ENCODE peak calls at places on chromosomes 4 and X, in four cellular contexts. N is psoas muscle, J is OCI-LY7, W is adrenal gland. L is an unnamed sample.

GRCh38 chr4:120591038-120591437 is 331.5 kb downstream of the PRDM5 start:
- DNase-seq in J (no peak), N (no peak), W (no peak), L (no peak)

GRCh38 chr4:48642421-48643144 is 137.5 kb downstream of the FRYL start:
- DNase-seq in J (no peak), W (no peak), N (no peak), L (no peak)

GRCh38 chr4:8376361-8377102 is 64.0 kb downstream of the ACOX3 start:
- DNase-seq in W (no peak), J (no peak), N (no peak), L (no peak)

GRCh38 chr4:17313194-17313593 is 198.7 kb downstream of the QDPR start:
- DNase-seq in J (no peak), W (no peak), N (no peak), L (no peak)

GRCh38 chr4:61277785-61278184 is 77.7 kb downstream of the ADGRL3 start:
- DNase-seq in W (no peak), J (no peak), N (no peak), L (no peak)

GRCh38 chr4:69760455-69760854 is at the start of gene SULT1B1:
- DNase-seq in W (no peak), N (no peak), J (no peak), L (no peak)

GRCh38 chrX:135287266-135287823 is 21.9 kb upstream of the ETDC start:
- DNase-seq in W (no peak), N (no peak), J (no peak), L (no peak)

GRCh38 chr4:117996891-117997290 is 37.4 kb upstream of the NDST3 start:
- DNase-seq in N (no peak), W (no peak), J (no peak), L (no peak)

GRCh38 chr4:125421547-125421946 is 106.8 kb downstream of the FAT4 start:
- DNase-seq in N (no peak), W (no peak), J (no peak), L (no peak)

GRCh38 chr4:61333490-61333889 is 133.4 kb downstream of the ADGRL3 start:
- DNase-seq in W (peak), N (no peak), J (no peak), L (no peak)

GRCh38 chrX:107676559-107677378 is 48.5 kb downstream of the PRPS1 start:
- DNase-seq in J (peak), W (peak), N (peak), L (peak)

GRCh38 chrX:48465336-48465933 is 4.6 kb downstream of the SLC38A5 start:
- DNase-seq in W (no peak), J (no peak), N (no peak), L (no peak)

GRCh38 chrX:3609800-3610199 is 103.6 kb downstream of the PRKX start:
- DNase-seq in J (no peak), W (no peak), N (no peak), L (no peak)

GRCh38 chrX:48761674-48762471 is at the start of gene GLOD5:
- DNase-seq in W (peak), N (no peak), J (peak), L (no peak)

GRCh38 chr4:43456383-43456782 is 563.9 kb downstream of the GRXCR1 start:
- DNase-seq in N (no peak), W (no peak), J (no peak), L (no peak)

DNA sequence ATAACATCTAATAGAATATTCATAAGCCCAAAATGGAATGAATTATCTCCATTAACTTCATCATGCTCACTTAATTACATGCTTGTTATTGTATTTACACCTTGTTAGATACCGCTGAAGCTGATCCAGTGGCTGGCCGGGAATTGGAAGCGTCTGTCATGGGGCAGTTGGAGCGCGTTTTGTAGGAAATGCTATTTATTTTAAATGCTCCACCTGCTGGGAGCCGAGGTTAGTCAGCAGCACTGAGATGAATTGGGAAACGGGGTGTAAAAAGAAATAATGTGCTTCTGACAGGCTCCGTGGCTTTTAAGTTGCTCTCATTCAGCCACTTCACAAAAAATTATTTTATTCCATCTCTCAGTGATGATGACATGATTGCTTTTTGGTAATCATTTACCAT is 25.2 kb downstream of the ARX start:
- DNase-seq in N (no peak), W (no peak), J (no peak), L (no peak)
- TF ChIP-seq CTCF in N (no peak), W (no peak), J (no peak), L (peak)

DNA sequence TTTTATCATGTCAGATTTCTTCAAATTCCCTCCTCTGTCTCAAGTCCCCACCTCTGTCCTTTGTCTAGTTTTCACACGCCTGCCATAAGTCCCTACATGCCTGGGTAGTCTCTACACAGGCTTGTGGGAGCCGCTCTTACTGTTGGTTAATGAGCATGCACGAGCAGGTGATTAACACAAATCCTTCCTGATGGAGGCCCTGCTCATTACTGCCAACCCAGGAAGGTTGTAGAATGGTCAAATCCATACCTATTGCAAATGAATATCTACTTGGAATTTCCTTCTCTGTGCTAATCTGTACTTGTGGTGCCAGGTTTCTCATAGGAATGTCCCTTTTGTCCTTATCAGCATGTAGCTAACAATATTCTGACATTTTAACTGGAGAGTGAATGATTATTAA is 208.4 kb upstream of the HDX start:
- DNase-seq in J (no peak), N (no peak), W (no peak), L (no peak)
- TF ChIP-seq CTCF in J (no peak), N (no peak), W (no peak), L (no peak)

GRCh38 chrX:39730671-39731389 is 366.9 kb downstream of the BCOR start:
- DNase-seq in N (peak), W (peak), J (peak), L (peak)
- TF ChIP-seq CTCF in N (peak), W (peak), J (peak), L (peak)

GRCh38 chr4:152099061-152099425 is 338.2 kb upstream of the GATB start:
- DNase-seq in N (no peak), W (no peak), J (no peak), L (peak)

GRCh38 chr4:152098365-152099060 is 337.7 kb upstream of the GATB start:
- DNase-seq in W (no peak), N (no peak), J (no peak), L (no peak)

GRCh38 chr4:152101546-152102183 is 340.9 kb upstream of the GATB start:
- DNase-seq in N (no peak), J (no peak), W (no peak), L (no peak)

GRCh38 chr4:152100378-152101201 is 339.8 kb upstream of the GATB start:
- DNase-seq in J (peak), W (no peak), N (no peak), L (peak)

DNA sequence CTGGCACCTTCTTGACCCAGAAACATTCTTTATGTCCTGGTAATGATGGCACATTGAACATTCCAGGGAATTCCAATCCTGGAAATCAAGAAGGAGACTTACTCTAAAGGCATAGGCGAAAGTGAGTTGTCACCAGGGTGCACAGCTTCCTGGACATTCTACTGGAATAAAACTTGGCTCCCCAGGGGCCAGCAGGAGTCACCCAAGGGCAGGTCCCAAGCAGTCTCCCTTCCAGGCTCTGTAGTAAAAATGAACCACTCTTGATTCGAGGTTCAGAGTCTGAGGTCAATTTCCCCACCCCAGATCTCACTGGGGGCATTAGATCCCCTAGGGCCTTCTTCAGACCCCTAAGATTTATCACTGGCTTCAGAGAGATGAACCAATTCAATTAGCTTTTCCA is 338.7 kb upstream of the GATB start:
- DNase-seq in W (no peak), N (no peak), J (no peak), L (peak)
- TF ChIP-seq CTCF in W (no peak), N (no peak), J (peak), L (no peak)

DNA sequence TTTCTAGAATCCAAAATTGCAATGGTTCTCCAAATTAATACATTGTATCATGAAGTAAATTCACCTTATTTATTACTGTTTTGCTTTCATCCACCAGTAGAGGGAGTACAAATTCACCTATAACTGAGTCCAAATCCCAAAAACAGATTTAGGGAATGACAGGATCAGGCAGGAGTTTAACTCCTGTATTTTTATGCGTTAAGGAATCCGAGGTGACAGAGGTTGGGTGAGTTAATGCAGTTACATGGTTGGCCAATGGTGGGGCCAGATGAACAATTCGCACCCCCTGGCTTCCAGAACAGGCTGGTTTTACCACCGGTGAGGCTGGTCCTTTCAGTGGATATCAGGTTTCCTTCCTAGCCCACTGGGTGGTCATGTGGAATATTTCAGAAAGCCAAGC is 82.4 kb downstream of the MTNR1A start:
- DNase-seq in W (no peak), N (no peak), J (peak), L (no peak)
- TF ChIP-seq CTCF in W (peak), N (peak), J (peak), L (peak)

GRCh38 chr4:123994917-123995316 is 598.3 kb downstream of the SPRY1 start:
- DNase-seq in W (no peak), J (no peak), N (no peak), L (no peak)
- TF ChIP-seq CTCF in W (no peak), J (peak), N (peak), L (peak)

DNA sequence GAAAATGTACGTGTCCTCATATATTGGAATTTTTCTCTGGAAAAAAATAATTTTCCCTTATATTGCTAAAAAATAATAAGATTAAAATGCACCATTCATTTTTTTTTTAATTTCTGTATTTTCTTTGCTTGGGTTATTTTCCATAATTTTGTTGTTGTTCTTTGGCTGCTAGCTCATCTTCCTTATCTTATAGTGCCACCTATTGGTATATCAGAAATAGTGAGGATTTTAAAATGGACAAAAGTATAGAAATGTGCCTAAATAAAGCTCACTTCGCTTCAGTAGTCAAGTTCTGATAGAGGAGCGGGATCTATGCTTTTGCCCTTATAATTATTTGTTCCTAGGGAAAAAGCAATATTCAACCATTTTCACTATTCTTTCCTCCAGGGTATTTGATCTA is 134.8 kb downstream of the NAP1L3 start:
- DNase-seq in W (no peak), N (no peak), J (no peak), L (no peak)
- TF ChIP-seq CTCF in W (peak), N (no peak), J (peak), L (peak)

DNA sequence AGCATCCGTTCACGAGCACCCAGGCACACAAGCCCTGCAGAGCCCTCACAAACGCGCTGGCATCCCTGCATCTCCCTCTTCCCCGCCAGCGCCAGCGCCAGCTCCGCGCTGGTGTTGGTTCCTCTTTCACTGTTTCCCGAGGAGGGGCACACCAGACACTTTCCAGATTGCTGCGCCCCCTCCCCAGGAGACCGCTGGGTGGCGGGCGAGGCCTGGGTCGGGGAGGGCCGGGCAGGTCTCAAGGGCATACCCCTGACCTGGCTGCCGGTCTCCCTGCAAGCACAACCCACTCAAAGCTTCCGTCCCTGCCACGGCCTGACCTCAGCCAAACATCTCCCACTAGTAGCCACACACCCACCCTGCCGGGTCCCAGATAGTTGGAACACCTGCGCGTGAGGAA is 2.2 kb upstream of the NKX1-1 start:
- DNase-seq in W (no peak), N (no peak), J (no peak), L (no peak)
- TF ChIP-seq CTCF in W (no peak), N (no peak), J (no peak), L (no peak)

DNA sequence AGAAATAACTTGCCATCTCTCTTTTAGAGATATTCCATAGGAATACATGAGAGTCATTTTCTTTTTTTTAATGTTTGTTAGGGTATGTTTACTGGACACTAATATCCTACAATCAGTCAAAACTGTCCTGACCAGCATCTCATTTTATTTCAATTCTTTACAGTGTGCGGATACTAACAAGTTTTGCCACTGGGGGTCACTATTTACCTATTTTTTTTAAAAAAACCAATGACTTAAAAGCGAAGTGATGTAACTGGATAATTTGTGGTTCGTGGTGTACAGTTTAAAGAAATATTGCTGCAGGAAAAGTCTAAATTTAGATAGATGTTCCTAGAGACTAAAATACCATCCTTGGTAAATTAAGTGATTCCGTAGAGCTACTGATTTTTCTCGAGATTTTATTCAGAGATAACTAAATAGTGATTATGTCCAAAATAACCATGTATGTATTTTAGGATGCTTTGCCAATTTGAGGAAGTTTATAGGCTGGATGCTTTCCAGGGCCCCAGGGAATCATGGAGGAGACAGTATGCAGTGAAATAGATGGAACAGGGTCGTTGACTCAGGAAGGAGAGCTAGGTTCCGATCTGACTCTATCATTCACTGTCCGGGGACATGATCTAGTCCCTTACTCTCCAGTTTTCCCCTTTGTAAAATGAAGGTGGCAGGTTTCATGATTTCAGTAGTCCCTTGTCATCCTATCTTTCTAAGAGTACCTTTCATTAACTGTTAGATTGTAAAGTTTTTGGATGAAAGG is 34.0 kb upstream of the GNPDA2 start:
- DNase-seq in J (peak), W (no peak), N (no peak), L (no peak)
- TF ChIP-seq CTCF in J (peak), W (peak), N (peak), L (peak)

GRCh38 chr4:171433674-171434073 is 379.5 kb upstream of the GALNTL6 start:
- DNase-seq in W (no peak), J (no peak), N (no peak), L (no peak)
- TF ChIP-seq CTCF in W (no peak), J (no peak), N (no peak), L (no peak)

L was measured in osteocyte.